ENCODE peak calls at places on chromosomes 13 and 19, in eight cellular contexts. Z is tibial nerve, N is NB4, X is erythroblast, F is ovary, A is IMR-90, W is heart left ventricle, I is body of pancreas. V is an unnamed sample.

GRCh38 chr13:32737111-32737571 is 150.9 kb downstream of the PDS5B start:
- DNase-seq in Z (no peak), N (no peak), X (no peak), F (no peak), A (no peak), W (no peak), I (no peak), V (no peak)

GRCh38 chr19:28309072-28309471 is 903.9 kb downstream of the UQCRFS1 start:
- DNase-seq in Z (no peak), N (no peak), X (no peak), F (no peak), A (no peak), W (no peak), I (no peak), V (no peak)

GRCh38 chr19:18203408-18203862 is 407 bp downstream of the RAB3A start:
- DNase-seq in Z (no peak), N (no peak), X (peak), F (peak), A (no peak), W (no peak), I (peak), V (no peak)

GRCh38 chr19:27580906-27581305 is 1632.0 kb downstream of the UQCRFS1 start:
- DNase-seq in Z (no peak), N (no peak), X (no peak), F (no peak), A (no peak), W (no peak), I (no peak), V (no peak)

GRCh38 chr19:4987286-4987685 is 18.4 kb downstream of the KDM4B start:
- DNase-seq in Z (no peak), N (no peak), X (no peak), F (no peak), A (no peak), W (no peak), I (no peak), V (no peak)

GRCh38 chr19:17292301-17293074 is 10.7 kb downstream of the ABHD8 start:
- DNase-seq in Z (peak), N (peak), X (peak), F (peak), A (peak), W (peak), I (peak), V (peak)

GRCh38 chr13:47611664-47612288 is 389.3 kb downstream of the SUCLA2 start:
- DNase-seq in Z (no peak), N (no peak), X (no peak), F (no peak), A (peak), W (no peak), I (no peak), V (no peak)

GRCh38 chr13:44463759-44464158 is 90.1 kb downstream of the SERP2 start:
- DNase-seq in Z (no peak), N (no peak), X (no peak), F (no peak), A (no peak), W (no peak), I (no peak), V (no peak)

GRCh38 chr13:78589206-78589605 is 14.1 kb downstream of the POU4F1 start:
- DNase-seq in Z (no peak), N (peak), X (peak), F (no peak), A (peak), W (peak), I (no peak), V (no peak)

GRCh38 chr13:110756268-110756667 is 42.8 kb downstream of the ING1 start:
- DNase-seq in Z (no peak), N (no peak), X (no peak), F (no peak), A (peak), W (no peak), I (no peak), V (no peak)

GRCh38 chr19:35856001-35856400 is 710 bp upstream of the KIRREL2 start:
- DNase-seq in Z (no peak), N (no peak), X (no peak), F (no peak), A (no peak), W (no peak), I (peak), V (no peak)

GRCh38 chr13:29849071-29849541 is 1.3 kb downstream of the UBL3 start:
- DNase-seq in Z (peak), N (peak), X (peak), F (peak), A (peak), W (no peak), I (peak), V (no peak)

GRCh38 chr13:94620286-94620896 is 18.7 kb downstream of the GPR180 start:
- DNase-seq in Z (no peak), N (peak), X (peak), F (no peak), A (peak), W (no peak), I (peak), V (no peak)

GRCh38 chr13:94419304-94419943 is 60.1 kb downstream of the DCT start:
- DNase-seq in Z (no peak), N (peak), X (peak), F (no peak), A (peak), W (no peak), I (no peak), V (peak)

GRCh38 chr19:21698215-21698614 is 69.2 kb downstream of the ZNF100 start:
- DNase-seq in Z (peak), N (peak), X (peak), F (no peak), A (peak), W (no peak), I (no peak), V (peak)

GRCh38 chr19:50677636-50678035 is 28.4 kb downstream of the C19orf81 start:
- DNase-seq in Z (no peak), N (no peak), X (no peak), F (no peak), A (no peak), W (no peak), I (no peak), V (no peak)

GRCh38 chr19:3658004-3658822 is 31.6 kb upstream of the CACTIN start:
- DNase-seq in Z (no peak), N (no peak), X (no peak), F (no peak), A (no peak), W (no peak), I (peak), V (no peak)

GRCh38 chr19:49851456-49852259 is 699 bp downstream of the PTOV1 start:
- DNase-seq in Z (no peak), N (no peak), X (peak), F (peak), A (no peak), W (no peak), I (peak), V (no peak)

GRCh38 chr19:52007805-52008557 is at the start of gene ZNF615:
- DNase-seq in Z (peak), N (peak), X (peak), F (peak), A (peak), W (peak), I (peak), V (peak)
- TF ChIP-seq POLR2A in Z (peak), N (no peak), X (peak), F (peak), A (no peak), W (no peak), I (peak), V (peak)

GRCh38 chr13:106917673-106918652 is 350.0 kb upstream of the ARGLU1 start:
- DNase-seq in Z (peak), N (peak), X (peak), F (peak), A (peak), W (peak), I (peak), V (peak)
- TF ChIP-seq POLR2A in Z (no peak), N (no peak), X (no peak), F (no peak), A (no peak), W (no peak), I (peak), V (no peak)

GRCh38 chr19:46413262-46414031 is at the start of gene CCDC8:
- DNase-seq in Z (peak), N (peak), X (no peak), F (peak), A (peak), W (peak), I (peak), V (no peak)
- TF ChIP-seq POLR2A in Z (peak), N (peak), X (no peak), F (peak), A (peak), W (peak), I (peak), V (no peak)

GRCh38 chr13:85521586-85521985 is 277.6 kb downstream of the SLITRK6 start:
- DNase-seq in Z (no peak), N (no peak), X (no peak), F (no peak), A (no peak), W (no peak), I (no peak), V (no peak)
- TF ChIP-seq POLR2A in Z (no peak), N (no peak), X (no peak), F (no peak), A (no peak), W (no peak), I (no peak), V (no peak)

GRCh38 chr13:37748913-37749312 is 120.7 kb downstream of the TRPC4 start:
- DNase-seq in Z (no peak), N (peak), X (no peak), F (no peak), A (no peak), W (no peak), I (no peak), V (no peak)

GRCh38 chr13:37752156-37752555 is 117.4 kb downstream of the TRPC4 start:
- DNase-seq in Z (no peak), N (no peak), X (no peak), F (no peak), A (no peak), W (no peak), I (no peak), V (no peak)

GRCh38 chr13:37751025-37751424 is 118.5 kb downstream of the TRPC4 start:
- DNase-seq in Z (no peak), N (no peak), X (no peak), F (no peak), A (no peak), W (no peak), I (no peak), V (no peak)

GRCh38 chr13:37741536-37741935 is 128.0 kb downstream of the TRPC4 start:
- DNase-seq in Z (no peak), N (no peak), X (no peak), F (no peak), A (no peak), W (no peak), I (no peak), V (no peak)

DNA sequence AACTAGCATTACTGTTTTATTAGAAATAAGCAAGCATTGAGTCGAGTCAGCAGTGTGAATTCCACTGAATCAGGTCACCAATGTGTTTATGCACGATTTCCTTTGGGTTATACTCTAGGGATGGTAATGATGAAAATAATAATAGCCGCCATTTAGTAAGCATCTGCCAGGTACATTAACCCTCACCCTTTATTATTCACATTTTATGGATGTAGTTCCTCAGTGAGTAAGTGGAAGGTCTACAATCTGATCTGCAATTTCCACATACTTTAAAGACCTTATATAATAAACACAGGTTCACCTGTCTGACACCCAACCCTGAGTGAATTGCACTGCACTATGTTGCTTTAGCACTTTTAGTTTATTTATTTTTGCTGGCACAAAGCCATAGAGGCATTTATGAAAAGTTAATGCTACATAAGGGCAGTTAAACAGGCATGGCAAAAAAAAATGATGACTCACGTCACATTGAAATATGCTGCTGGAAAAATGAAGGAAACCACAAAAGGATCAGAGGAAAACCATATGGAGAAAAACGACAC is 122.4 kb downstream of the TRPC4 start:
- DNase-seq in Z (no peak), N (no peak), X (no peak), F (no peak), A (peak), W (no peak), I (no peak), V (no peak)
- TF ChIP-seq POLR2A in Z (no peak), N (no peak), X (no peak), F (no peak), A (no peak), W (no peak), I (no peak), V (no peak)

GRCh38 chr13:93409001-93409400 is 182.4 kb downstream of the GPC6 start:
- DNase-seq in Z (no peak), N (no peak), X (no peak), F (no peak), A (peak), W (no peak), I (no peak), V (no peak)

GRCh38 chr13:93413972-93414717 is 187.5 kb downstream of the GPC6 start:
- DNase-seq in Z (no peak), N (no peak), X (no peak), F (no peak), A (peak), W (no peak), I (no peak), V (no peak)

GRCh38 chr13:93416943-93417342 is 190.3 kb downstream of the GPC6 start:
- DNase-seq in Z (no peak), N (no peak), X (no peak), F (no peak), A (peak), W (no peak), I (no peak), V (no peak)

GRCh38 chr13:93409816-93410215 is 183.2 kb downstream of the GPC6 start:
- DNase-seq in Z (no peak), N (no peak), X (no peak), F (no peak), A (no peak), W (no peak), I (no peak), V (no peak)

DNA sequence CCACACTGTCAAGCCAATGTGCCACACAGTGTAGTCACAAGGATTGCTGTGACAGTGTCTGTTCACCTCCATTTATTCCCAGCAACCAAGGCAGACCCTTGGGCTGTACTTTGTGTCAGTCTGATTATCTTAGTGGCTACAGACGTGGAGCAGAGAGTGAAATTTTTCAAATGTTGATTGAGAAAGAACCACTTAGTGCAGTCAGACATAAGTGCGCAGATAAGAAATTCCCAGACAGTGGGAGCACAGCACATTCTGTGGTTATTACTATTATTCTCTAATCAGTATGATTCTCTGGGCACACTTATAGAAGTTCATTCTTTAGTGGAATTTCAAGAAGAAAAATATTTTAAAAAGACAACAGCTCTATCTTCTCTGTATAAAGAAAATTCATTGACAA is 184.7 kb downstream of the GPC6 start:
- DNase-seq in Z (no peak), N (no peak), X (no peak), F (no peak), A (no peak), W (no peak), I (no peak), V (no peak)
- TF ChIP-seq POLR2A in Z (no peak), N (no peak), X (no peak), F (no peak), A (no peak), W (no peak), I (no peak), V (no peak)

DNA sequence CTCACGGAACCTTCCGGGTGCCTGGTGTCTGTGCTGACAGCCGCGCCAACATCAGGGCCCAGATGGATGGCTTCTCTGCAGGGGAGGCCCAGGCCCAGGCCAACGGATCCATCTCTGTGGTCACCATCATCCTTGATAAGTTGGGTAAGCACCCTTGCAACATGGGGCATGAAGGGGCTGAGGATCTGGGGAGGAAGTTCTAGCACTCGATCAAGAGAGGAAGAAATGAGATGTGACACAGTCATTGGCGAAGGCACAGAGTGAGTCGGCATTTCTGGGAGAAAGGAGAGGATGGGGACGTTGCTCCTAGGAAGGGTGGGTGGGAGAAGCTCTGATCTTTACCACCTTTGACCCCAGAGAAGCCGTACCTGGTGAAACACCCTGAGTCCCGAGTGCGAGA is 4.4 kb downstream of the CILP2 start:
- DNase-seq in Z (no peak), N (peak), X (no peak), F (no peak), A (no peak), W (no peak), I (no peak), V (no peak)
- TF ChIP-seq POLR2A in Z (no peak), N (no peak), X (no peak), F (no peak), A (no peak), W (no peak), I (no peak), V (no peak)

DNA sequence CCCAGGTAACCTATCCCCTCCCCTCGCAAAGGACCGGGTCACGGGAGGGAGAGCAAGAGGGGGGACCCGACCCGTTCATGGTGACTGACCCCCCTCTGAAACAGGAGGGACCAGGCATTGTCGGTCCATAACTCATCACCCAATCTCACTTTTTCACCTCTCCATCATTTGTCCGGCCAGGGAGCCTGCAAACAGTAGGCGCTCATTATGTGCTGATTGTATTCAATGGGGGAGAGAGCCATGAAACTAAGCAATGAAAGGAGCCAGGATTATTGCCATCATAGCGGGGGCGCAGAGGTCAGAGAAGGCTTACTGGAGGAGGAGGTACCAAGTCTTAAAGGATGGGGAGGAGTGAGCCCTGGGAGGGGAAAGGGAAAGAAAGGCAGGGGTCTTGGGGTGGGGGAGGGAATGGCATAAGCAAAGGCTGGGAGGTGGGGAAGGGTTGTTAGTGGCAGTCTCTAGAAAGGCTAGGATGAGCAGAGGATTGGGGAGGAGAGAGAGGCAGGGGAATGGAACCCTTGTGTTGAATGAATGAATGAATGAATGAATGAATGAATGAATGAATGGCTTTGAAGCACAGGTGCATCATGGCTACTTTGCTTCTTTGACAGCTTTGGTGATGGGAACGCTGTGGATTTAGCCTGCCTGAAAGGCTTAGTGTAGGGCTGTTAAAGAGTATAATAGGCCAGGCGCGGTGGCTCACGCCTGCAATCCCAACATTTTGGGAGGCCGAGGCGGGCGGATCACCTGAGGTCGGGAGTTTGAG is 1.4 kb downstream of the SHFL start:
- DNase-seq in Z (no peak), N (peak), X (no peak), F (no peak), A (no peak), W (no peak), I (no peak), V (no peak)
- TF ChIP-seq POLR2A in Z (no peak), N (no peak), X (no peak), F (no peak), A (no peak), W (no peak), I (no peak), V (no peak)

GRCh38 chr19:42252365-42253244 is 2.3 kb downstream of the ERF start:
- DNase-seq in Z (no peak), N (no peak), X (peak), F (peak), A (peak), W (no peak), I (peak), V (no peak)
- TF ChIP-seq POLR2A in Z (no peak), N (no peak), X (no peak), F (no peak), A (peak), W (no peak), I (peak), V (no peak)

DNA sequence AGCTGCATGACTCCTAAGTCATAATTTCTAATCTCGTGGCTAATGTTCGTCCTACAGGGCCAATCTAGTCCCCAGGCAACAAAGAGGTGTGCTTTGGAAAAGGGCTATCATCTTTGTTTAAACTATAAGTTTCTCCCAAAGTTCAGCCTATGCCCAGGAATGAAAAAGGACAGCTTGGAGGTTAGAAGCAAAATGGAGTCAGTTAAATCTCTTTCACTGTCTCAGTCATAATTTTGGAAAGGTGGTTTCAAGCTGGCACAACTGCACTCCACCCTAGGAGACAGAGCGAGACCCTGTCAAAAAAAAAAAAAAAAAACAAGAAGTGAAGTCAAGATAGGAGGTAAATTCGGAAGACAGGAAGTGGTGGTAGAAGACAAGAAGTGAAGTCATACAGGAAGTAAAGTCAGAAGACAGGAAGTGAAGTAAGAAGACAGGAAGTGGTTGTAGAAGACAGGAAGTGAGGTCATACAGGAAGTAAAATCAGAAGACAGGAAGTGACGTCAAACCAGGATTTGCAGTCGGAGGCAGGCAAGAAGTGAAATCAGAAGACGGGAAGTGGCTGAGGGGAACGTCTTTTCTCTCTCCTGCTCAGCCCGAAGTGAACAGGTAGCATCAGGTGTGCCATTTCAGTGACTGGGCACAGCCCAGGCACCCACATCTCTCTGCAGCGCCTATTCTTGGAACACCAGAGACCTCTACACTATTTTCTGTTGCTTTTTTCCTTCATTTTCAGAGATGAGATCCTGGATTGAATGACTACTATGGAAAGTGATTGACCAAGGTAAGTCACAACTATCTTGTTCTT is 32.2 kb downstream of the GP6 start:
- DNase-seq in Z (peak), N (peak), X (peak), F (no peak), A (no peak), W (no peak), I (peak), V (peak)
- TF ChIP-seq POLR2A in Z (no peak), N (peak), X (peak), F (no peak), A (no peak), W (no peak), I (peak), V (no peak)

V was measured in H54.